ENCODE peak calls at places on chromosomes 4 and X, in eight cellular contexts. F is Peyer's patch, S is HepG2, P is fibroblast of lung, M is H9, L is right cardiac atrium, K is suprapubic skin, H is left ventricle myocardium inferior. A is an unnamed sample.
A peak's percentile ranks its signal among the peaks of the same experiment; 100 is the strongest.

GRCh38 chrX:7925867-7926472 is 1.2 kb downstream of the PNPLA4 start:
- DNase-seq in M (peak; percentile 59), S (peak; percentile 53), K (no peak), H (peak; percentile 28), L (peak; percentile 63), F (peak; percentile 51), P (peak; percentile 71), A (peak; percentile 68)

GRCh38 chr4:120052840-120053239 is 13.8 kb downstream of the MAD2L1 start:
- DNase-seq in K (no peak), L (peak; percentile 56), F (no peak), P (peak; percentile 100), H (no peak), M (no peak), S (no peak), A (peak; percentile 73)

GRCh38 chrX:105260291-105261043 is 40.0 kb upstream of the TEX13A start:
- DNase-seq in S (no peak), F (no peak), L (peak; percentile 49), H (peak; percentile 13), K (no peak), P (no peak), M (peak; percentile 47), A (no peak)

GRCh38 chr4:123505457-123506310 is 109.1 kb downstream of the SPRY1 start:
- DNase-seq in S (peak; percentile 97), H (peak; percentile 67), M (peak; percentile 98), L (peak; percentile 84), K (peak; percentile 81), P (peak; percentile 66), F (peak; percentile 66), A (peak; percentile 78)

GRCh38 chr4:67727124-67727850 is 26.3 kb upstream of the UBA6 start:
- DNase-seq in F (no peak), H (no peak), M (no peak), S (no peak), K (no peak), P (peak; percentile 35), L (no peak), A (no peak)

GRCh38 chr4:68271851-68272756 is 26.6 kb upstream of the TMPRSS11B start:
- DNase-seq in P (peak; percentile 76), L (no peak), H (no peak), F (no peak), K (no peak), M (peak; percentile 32), S (peak; percentile 56), A (no peak)

GRCh38 chrX:153580700-153581386 is 18.1 kb downstream of the CCNQ start:
- DNase-seq in F (no peak), P (no peak), H (no peak), M (peak; percentile 61), L (peak; percentile 28), K (no peak), S (peak; percentile 21), A (no peak)

GRCh38 chr4:177012918-177013545 is 220.3 kb upstream of the VEGFC start:
- DNase-seq in S (no peak), M (no peak), F (no peak), H (no peak), P (no peak), K (no peak), L (no peak), A (no peak)

GRCh38 chr4:141464366-141464765 is 172.0 kb upstream of the IL15 start:
- DNase-seq in M (no peak), S (no peak), K (no peak), H (no peak), P (no peak), F (no peak), L (no peak), A (no peak)

GRCh38 chr4:52870225-52870624 is 8.1 kb downstream of the RASL11B start:
- DNase-seq in H (peak; percentile 65), S (no peak), L (peak; percentile 60), P (no peak), K (no peak), F (no peak), M (no peak), A (no peak)

GRCh38 chr4:55161739-55162138 is 36.3 kb upstream of the KDR start:
- DNase-seq in K (no peak), P (no peak), L (no peak), H (no peak), F (no peak), M (no peak), S (no peak), A (no peak)

GRCh38 chr4:24328711-24329110 is 255.6 kb downstream of the DHX15 start:
- DNase-seq in K (no peak), L (no peak), F (no peak), H (no peak), S (no peak), P (no peak), M (no peak), A (no peak)

GRCh38 chr4:15725608-15726007 is 22.7 kb downstream of the BST1 start:
- DNase-seq in H (no peak), P (no peak), F (no peak), M (no peak), K (no peak), S (no peak), L (no peak), A (no peak)

GRCh38 chr4:159455675-159456235 is 352.9 kb downstream of the RAPGEF2 start:
- DNase-seq in P (peak; percentile 56), K (no peak), M (no peak), S (peak; percentile 49), F (no peak), L (no peak), H (no peak), A (no peak)

GRCh38 chrX:53287493-53288138 is 6.2 kb upstream of the IQSEC2 start:
- DNase-seq in H (peak; percentile 69), S (no peak), P (peak; percentile 63), M (no peak), F (peak; percentile 76), K (no peak), L (peak; percentile 89), A (peak; percentile 84)

GRCh38 chr4:48189731-48190130 is 55.7 kb upstream of the TXK start:
- DNase-seq in F (no peak), L (no peak), P (no peak), H (no peak), S (no peak), M (no peak), K (no peak), A (no peak)

GRCh38 chr4:48191758-48192157 is 57.7 kb upstream of the TXK start:
- DNase-seq in P (no peak), L (no peak), H (no peak), M (no peak), S (no peak), F (no peak), K (no peak), A (no peak)

GRCh38 chr4:48184891-48185290 is 50.8 kb upstream of the TXK start:
- DNase-seq in P (peak; percentile 29), M (no peak), S (no peak), H (no peak), F (no peak), L (no peak), K (no peak), A (no peak)

GRCh38 chr4:48190839-48191238 is 56.8 kb upstream of the TXK start:
- DNase-seq in M (no peak), L (no peak), H (no peak), F (no peak), P (no peak), K (no peak), S (no peak), A (no peak)

GRCh38 chr4:48187813-48188212 is 53.8 kb upstream of the TXK start:
- DNase-seq in H (no peak), F (no peak), S (no peak), L (no peak), K (no peak), M (no peak), P (no peak), A (no peak)
- H3K27ac ChIP-seq in H (no peak overlapping the region), F (no peak overlapping the region), S (no peak overlapping the region), L (no peak overlapping the region), K (no peak overlapping the region), M (no peak overlapping the region), P (no peak overlapping the region), A (no peak overlapping the region)

GRCh38 chr4:73603307-73603710 is 16.9 kb downstream of the RASSF6 start:
- DNase-seq in K (no peak), P (peak; percentile 90), M (no peak), H (no peak), F (peak; percentile 62), S (peak; percentile 88), L (no peak), A (no peak)
- H3K27ac ChIP-seq in K (no peak overlapping the region), P (no peak overlapping the region), M (no peak overlapping the region), H (no peak overlapping the region), F (peak overlapping the region; percentile 77), S (peak overlapping the region; percentile 56), L (no peak overlapping the region), A (peak overlapping the region; percentile 40)

GRCh38 chrX:120281761-120282160 is 29.5 kb downstream of the TMEM255A start:
- DNase-seq in H (no peak), P (no peak), K (no peak), M (no peak), F (no peak), L (no peak), S (no peak), A (no peak)

GRCh38 chrX:120286733-120287512 is 24.3 kb downstream of the TMEM255A start:
- DNase-seq in L (no peak), M (no peak), F (no peak), P (no peak), K (no peak), H (no peak), S (peak; percentile 78), A (no peak)

GRCh38 chrX:120287513-120288112 is 23.6 kb downstream of the TMEM255A start:
- DNase-seq in P (no peak), F (no peak), K (no peak), L (no peak), S (peak; percentile 53), H (no peak), M (no peak), A (no peak)

GRCh38 chrX:120281021-120281624 is 30.1 kb downstream of the TMEM255A start:
- DNase-seq in P (no peak), K (no peak), S (peak; percentile 20), M (no peak), H (no peak), F (no peak), L (no peak), A (no peak)

GRCh38 chrX:120282697-120283096 is 28.6 kb downstream of the TMEM255A start:
- DNase-seq in S (no peak), P (no peak), L (no peak), K (no peak), M (no peak), H (no peak), F (no peak), A (no peak)
- H3K27ac ChIP-seq in S (no peak overlapping the region), P (no peak overlapping the region), L (no peak overlapping the region), K (no peak overlapping the region), M (no peak overlapping the region), H (peak overlapping the region; percentile 36), F (no peak overlapping the region), A (no peak overlapping the region)

GRCh38 chr4:10639664-10640063 is 44.9 kb downstream of the CLNK start:
- DNase-seq in P (no peak), H (no peak), L (no peak), F (no peak), M (no peak), S (no peak), K (no peak), A (no peak)

GRCh38 chr4:10647811-10648210 is 36.8 kb downstream of the CLNK start:
- DNase-seq in S (no peak), K (no peak), H (no peak), M (no peak), F (no peak), P (no peak), L (no peak), A (no peak)

GRCh38 chr4:10639100-10639499 is 45.5 kb downstream of the CLNK start:
- DNase-seq in K (no peak), S (no peak), P (no peak), H (no peak), F (no peak), L (no peak), M (no peak), A (no peak)

GRCh38 chr4:10640535-10641159 is 43.9 kb downstream of the CLNK start:
- DNase-seq in M (no peak), F (no peak), S (no peak), L (no peak), H (peak; percentile 15), K (no peak), P (no peak), A (no peak)

GRCh38 chr4:10643600-10644425 is 40.8 kb downstream of the CLNK start:
- DNase-seq in K (no peak), F (no peak), L (no peak), S (no peak), H (no peak), M (no peak), P (no peak), A (no peak)
- H3K27ac ChIP-seq in K (no peak overlapping the region), F (no peak overlapping the region), L (no peak overlapping the region), S (no peak overlapping the region), H (no peak overlapping the region), M (no peak overlapping the region), P (no peak overlapping the region), A (no peak overlapping the region)

A was measured in sigmoid colon.